ENCODE peak calls at places on chromosomes 5 and 9, in five cellular contexts. P is tibial nerve, R is tibial artery, S is IMR-90, Q is mesendoderm. A is an unnamed sample. For H3K27me3 and H3K4me1, the result is how much of the 10 kb centered on the place peaks cover.

GRCh38 chr5:124403281-124403680 is 343.2 kb downstream of the ZNF608 start:
- DNase-seq in Q (no peak), R (no peak), S (no peak), P (no peak), A (no peak)

GRCh38 chr9:123562844-123563346 is 206.9 kb downstream of the CRB2 start:
- DNase-seq in R (peak), P (no peak), S (peak), Q (peak), A (no peak)

GRCh38 chr9:84145780-84146179 is 165.2 kb downstream of the RMI1 start:
- DNase-seq in S (no peak), R (no peak), Q (no peak), P (no peak), A (no peak)

GRCh38 chr9:37209431-37210386 is 89.3 kb downstream of the ZCCHC7 start:
- DNase-seq in S (no peak), P (no peak), R (no peak), Q (peak), A (no peak)

GRCh38 chr9:38328765-38329164 is 63.7 kb upstream of the ALDH1B1 start:
- DNase-seq in R (no peak), S (no peak), Q (no peak), P (no peak), A (no peak)

GRCh38 chr5:53929596-53929995 is 369.2 kb downstream of the NDUFS4 start:
- DNase-seq in R (no peak), S (no peak), P (no peak), Q (no peak), A (no peak)

GRCh38 chr5:7422262-7422661 is 26.3 kb downstream of the ADCY2 start:
- DNase-seq in Q (peak), R (no peak), P (no peak), S (no peak), A (no peak)

GRCh38 chr5:1280177-1281037 is 14.5 kb downstream of the TERT start:
- DNase-seq in S (no peak), Q (no peak), R (no peak), P (peak), A (no peak)

GRCh38 chr9:92513349-92513748 is 22.4 kb downstream of the ECM2 start:
- DNase-seq in P (no peak), S (no peak), R (no peak), Q (no peak), A (no peak)

GRCh38 chr9:126706698-126707053 is 92.9 kb downstream of the LMX1B start:
- DNase-seq in R (no peak), P (no peak), S (no peak), Q (no peak), A (no peak)

GRCh38 chr9:126705767-126706697 is 92.3 kb downstream of the LMX1B start:
- DNase-seq in Q (peak), S (peak), R (peak), P (peak), A (peak)

GRCh38 chr9:126704157-126704941 is 90.6 kb downstream of the LMX1B start:
- DNase-seq in P (no peak), S (peak), Q (peak), R (no peak), A (no peak)

GRCh38 chr9:126707083-126707482 is 93.4 kb downstream of the LMX1B start:
- DNase-seq in P (no peak), R (no peak), Q (no peak), S (no peak), A (no peak)

GRCh38 chr9:126705311-126705766 is 91.6 kb downstream of the LMX1B start:
- DNase-seq in Q (peak), R (peak), S (peak), P (peak), A (peak)
- H3K27me3 ChIP-seq in Q (under half), R (half or more), S (half or more), P (under half), A (under half)

GRCh38 chr5:67358186-67358585 is 161.6 kb upstream of the CD180 start:
- DNase-seq in S (no peak), R (no peak), Q (no peak), P (no peak), A (no peak)
- H3K4me1 ChIP-seq in S (under half), R (under half), Q (under half), P (under half), A (under half)

GRCh38 chr9:130663258-130664171 is 879 bp upstream of the PRDM12 start:
- DNase-seq in Q (peak), P (no peak), S (no peak), R (no peak), A (no peak)
- H3K27me3 ChIP-seq in Q (half or more), P (under half), S (half or more), R (half or more), A (half or more)

DNA sequence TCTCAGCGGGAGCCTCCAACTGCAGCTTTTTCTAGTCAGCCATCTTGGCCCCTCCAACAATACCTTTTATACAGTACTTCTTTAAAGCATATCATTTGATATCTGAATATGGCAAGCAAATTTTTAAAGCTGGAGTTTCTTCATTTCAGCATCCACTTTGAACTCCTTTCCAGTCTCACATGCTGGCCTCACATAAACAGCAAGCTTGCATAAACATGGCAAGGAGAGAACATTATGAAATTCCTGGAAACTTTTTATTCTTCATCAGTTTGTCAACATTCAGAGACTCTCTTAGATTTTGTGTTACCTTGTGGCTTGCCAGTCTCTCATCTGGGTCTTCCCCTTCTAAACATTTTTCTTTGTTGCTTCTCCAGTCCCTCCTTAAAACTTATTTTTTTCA is 745.3 kb downstream of the NR2F1-AS1 start:
- DNase-seq in R (no peak), Q (no peak), P (no peak), S (no peak), A (no peak)
- H3K4me1 ChIP-seq in R (under half), Q (under half), P (under half), S (under half), A (under half)

GRCh38 chr9:129445794-129446306 is 175.1 kb downstream of the C9orf50 start:
- DNase-seq in R (no peak), Q (no peak), P (no peak), S (no peak), A (no peak)

GRCh38 chr9:129440394-129441186 is 180.3 kb downstream of the C9orf50 start:
- DNase-seq in S (no peak), Q (no peak), R (no peak), P (no peak), A (no peak)

GRCh38 chr9:129439242-129439641 is 181.7 kb downstream of the C9orf50 start:
- DNase-seq in P (no peak), Q (no peak), S (no peak), R (no peak), A (no peak)

GRCh38 chr9:129442791-129443511 is 177.9 kb downstream of the C9orf50 start:
- DNase-seq in S (no peak), R (no peak), P (no peak), Q (peak), A (no peak)

DNA sequence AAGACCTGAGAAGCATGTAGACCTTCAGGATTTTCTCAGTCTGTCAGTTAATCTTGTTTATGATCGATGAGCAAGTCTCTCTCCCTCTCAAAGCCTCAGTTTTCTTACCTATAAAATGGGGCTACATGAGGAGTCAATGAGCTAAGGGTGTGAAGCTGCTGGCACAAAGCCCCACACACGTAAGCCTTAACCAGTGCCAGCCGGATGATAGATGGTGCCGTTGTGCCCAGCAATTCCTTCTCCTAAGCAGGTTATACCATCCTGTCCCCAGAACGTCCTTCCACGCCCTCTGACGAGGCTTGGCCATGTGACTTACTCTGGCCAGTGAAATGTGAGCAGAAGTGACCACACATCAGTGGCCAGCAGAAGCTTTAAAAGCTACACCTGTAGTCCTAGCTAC is 179.0 kb downstream of the C9orf50 start:
- DNase-seq in P (no peak), R (no peak), Q (no peak), S (no peak), A (no peak)
- H3K27me3 ChIP-seq in P (under half), R (under half), Q (under half), S (under half), A (under half)

GRCh38 chr9:35516481-35516880 is 26.6 kb downstream of the RUSC2 start:
- DNase-seq in Q (peak), R (no peak), P (no peak), S (peak), A (no peak)

GRCh38 chr9:35517136-35517535 is 27.2 kb downstream of the RUSC2 start:
- DNase-seq in P (no peak), R (no peak), S (peak), Q (peak), A (no peak)

GRCh38 chr9:35518212-35518917 is 28.5 kb downstream of the RUSC2 start:
- DNase-seq in P (no peak), S (peak), Q (peak), R (no peak), A (no peak)

GRCh38 chr9:35517552-35518211 is 27.8 kb downstream of the RUSC2 start:
- DNase-seq in Q (no peak), R (no peak), S (no peak), P (no peak), A (no peak)

DNA sequence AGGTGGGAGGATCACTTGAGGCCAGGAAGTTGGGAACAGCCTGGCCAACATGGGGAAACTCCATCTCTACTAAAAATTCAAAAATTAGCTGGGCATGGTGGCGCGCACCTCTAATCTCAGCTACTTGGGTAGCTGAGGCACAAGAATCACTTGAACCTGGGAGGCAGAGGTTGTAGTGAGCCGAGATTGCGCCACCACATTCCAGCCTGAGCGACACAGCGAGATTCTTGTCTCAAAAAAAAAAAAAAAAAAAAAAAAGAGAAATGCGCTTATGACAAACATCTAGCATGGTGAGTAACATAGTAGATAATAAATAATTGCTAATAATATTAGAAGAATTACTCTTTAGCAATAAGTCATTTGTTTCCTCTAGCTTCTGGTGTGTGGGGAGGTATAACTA is 25.9 kb downstream of the RUSC2 start:
- DNase-seq in P (no peak), R (no peak), Q (peak), S (no peak), A (no peak)
- H3K4me1 ChIP-seq in P (half or more), R (half or more), Q (under half), S (under half), A (under half)

DNA sequence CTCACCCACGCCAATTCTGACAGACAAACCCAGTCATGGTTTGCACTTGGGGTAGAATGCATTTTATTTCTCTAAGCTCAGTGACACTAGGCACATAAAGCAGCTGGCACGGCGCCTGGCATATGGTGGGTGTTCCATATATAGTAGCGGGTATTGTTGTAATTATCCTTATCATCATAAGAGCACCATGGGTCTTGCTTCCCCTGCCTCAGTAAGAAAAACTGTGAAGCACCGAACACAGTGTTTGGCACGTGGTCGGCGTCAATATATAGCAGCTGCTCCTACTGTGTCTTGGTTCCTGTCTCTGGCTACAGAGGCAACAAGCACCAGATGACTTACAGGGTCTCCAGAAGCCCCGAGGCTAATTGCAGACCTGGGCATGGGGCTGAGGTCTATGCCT is 194.1 kb upstream of the PANK3 start:
- DNase-seq in Q (no peak), P (no peak), R (no peak), S (no peak), A (no peak)
- H3K27me3 ChIP-seq in Q (under half), P (under half), R (under half), S (under half), A (under half)

GRCh38 chr5:169012471-169012870 is 288.5 kb downstream of the SLIT3 start:
- DNase-seq in Q (no peak), P (no peak), S (no peak), R (no peak), A (no peak)

GRCh38 chr5:169006878-169007790 is 293.8 kb downstream of the SLIT3 start:
- DNase-seq in R (no peak), S (no peak), Q (peak), P (no peak), A (no peak)

GRCh38 chr5:169011009-169011408 is 289.9 kb downstream of the SLIT3 start:
- DNase-seq in S (no peak), Q (no peak), R (no peak), P (no peak), A (no peak)

GRCh38 chr5:169006206-169006605 is 294.7 kb downstream of the SLIT3 start:
- DNase-seq in Q (no peak), S (no peak), R (no peak), P (no peak), A (no peak)

GRCh38 chr5:169009171-169009570 is 291.8 kb downstream of the SLIT3 start:
- DNase-seq in Q (no peak), R (no peak), P (no peak), S (no peak), A (no peak)
- H3K4me1 ChIP-seq in Q (under half), R (under half), P (under half), S (under half), A (under half)

GRCh38 chr5:135491038-135491551 is 38.9 kb upstream of the TIFAB start:
- DNase-seq in S (no peak), Q (no peak), R (no peak), P (no peak), A (no peak)
- H3K27me3 ChIP-seq in S (under half), Q (half or more), R (under half), P (under half), A (under half)

GRCh38 chr5:159465604-159466003 is 135.3 kb upstream of the IL12B start:
- DNase-seq in R (no peak), S (no peak), Q (no peak), P (no peak), A (no peak)
- H3K4me1 ChIP-seq in R (under half), S (under half), Q (under half), P (under half), A (under half)

A was measured in effector memory CD4-positive, alpha-beta T cell.